ENCODE peak calls at places on chromosome 6, in ten cellular contexts. K is esophagus squamous epithelium; H is CD8-positive, alpha-beta T cell; E is uterus; W is fibroblast of lung; B is left ventricle myocardium inferior; Y is pancreas; Q is tibial nerve; X is tibial artery; P is esophagus muscularis mucosa. L is an unnamed sample.
A peak's percentile ranks its signal among the peaks of the same experiment; 100 is the strongest.

GRCh38 chr6:110944681-110945151 is 13.8 kb upstream of the GTF3C6 start:
- DNase-seq in K (no peak), H (no peak), E (no peak), W (peak; percentile 91), B (no peak), Y (no peak), Q (no peak), X (no peak), P (no peak), L (no peak)

GRCh38 chr6:18640754-18641153 is 253.6 kb downstream of the RNF144B start:
- DNase-seq in K (no peak), H (no peak), E (no peak), W (no peak), B (no peak), Y (no peak), Q (no peak), X (no peak), P (no peak), L (no peak)

GRCh38 chr6:164227952-164228522 is 813.5 kb downstream of the QKI start:
- DNase-seq in K (no peak), H (no peak), E (no peak), W (no peak), B (no peak), Y (peak; percentile 23), Q (no peak), X (no peak), P (peak; percentile 66), L (peak; percentile 48)

GRCh38 chr6:48919555-48919954 is 543.5 kb downstream of the MMUT start:
- DNase-seq in K (no peak), H (no peak), E (no peak), W (no peak), B (no peak), Y (no peak), Q (no peak), X (no peak), P (no peak), L (no peak)

GRCh38 chr6:145756170-145756662 is 20.9 kb upstream of the EPM2A start:
- DNase-seq in K (no peak), H (no peak), E (no peak), W (peak; percentile 91), B (peak; percentile 18), Y (peak; percentile 22), Q (peak; percentile 28), X (peak; percentile 37), P (no peak), L (no peak)

GRCh38 chr6:99013145-99013544 is 65.4 kb upstream of the FBXL4 start:
- DNase-seq in K (no peak), H (no peak), E (no peak), W (peak; percentile 99), B (no peak), Y (no peak), Q (no peak), X (no peak), P (no peak), L (no peak)

GRCh38 chr6:104585646-104586045 is 274.1 kb downstream of the HACE1 start:
- DNase-seq in K (no peak), H (no peak), E (no peak), W (no peak), B (no peak), Y (no peak), Q (no peak), X (no peak), P (no peak), L (no peak)

GRCh38 chr6:151119823-151120524 is 119.8 kb upstream of the AKAP12 start:
- DNase-seq in K (no peak), H (no peak), E (no peak), W (no peak), B (no peak), Y (no peak), Q (no peak), X (no peak), P (no peak), L (no peak)

GRCh38 chr6:106100755-106101154 is 14.6 kb downstream of the PRDM1 start:
- DNase-seq in K (no peak), H (no peak), E (no peak), W (no peak), B (no peak), Y (no peak), Q (no peak), X (no peak), P (peak; percentile 60), L (no peak)

GRCh38 chr6:137039010-137039409 is 5.8 kb downstream of the IL20RA start:
- DNase-seq in K (no peak), H (no peak), E (no peak), W (no peak), B (no peak), Y (no peak), Q (no peak), X (no peak), P (no peak), L (no peak)

GRCh38 chr6:2982464-2983121 is 11.2 kb upstream of the SERPINB6 start:
- DNase-seq in K (no peak), H (no peak), E (no peak), W (no peak), B (no peak), Y (no peak), Q (no peak), X (no peak), P (no peak), L (no peak)

GRCh38 chr6:116941727-116942126 is 64.7 kb downstream of the RFX6 start:
- DNase-seq in K (no peak), H (no peak), E (no peak), W (no peak), B (no peak), Y (no peak), Q (no peak), X (no peak), P (no peak), L (no peak)

GRCh38 chr6:39330057-39330456 is 7.6 kb upstream of the KCNK16 start:
- DNase-seq in K (no peak), H (no peak), E (no peak), W (no peak), B (no peak), Y (no peak), Q (no peak), X (no peak), P (no peak), L (no peak)

GRCh38 chr6:17268114-17268513 is 13.0 kb upstream of the RBM24 start:
- DNase-seq in K (no peak), H (no peak), E (no peak), W (peak; percentile 87), B (no peak), Y (no peak), Q (no peak), X (no peak), P (no peak), L (no peak)

GRCh38 chr6:151088599-151088935 is 151.2 kb upstream of the AKAP12 start:
- DNase-seq in K (no peak), H (no peak), E (no peak), W (no peak), B (no peak), Y (no peak), Q (no peak), X (no peak), P (no peak), L (no peak)

GRCh38 chr6:154319231-154319858 is 37.3 kb downstream of the IPCEF1 start:
- DNase-seq in K (no peak), H (no peak), E (no peak), W (peak; percentile 72), B (no peak), Y (no peak), Q (no peak), X (no peak), P (no peak), L (no peak)

GRCh38 chr6:95795927-95796326 is 218.6 kb downstream of the MANEA start:
- DNase-seq in K (no peak), H (no peak), E (no peak), W (no peak), B (no peak), Y (no peak), Q (no peak), X (no peak), P (no peak), L (no peak)

GRCh38 chr6:112469306-112469705 is 122.2 kb downstream of the RFPL4B start:
- DNase-seq in K (no peak), H (no peak), E (no peak), W (no peak), B (no peak), Y (no peak), Q (no peak), X (no peak), P (no peak), L (no peak)
- H3K27ac ChIP-seq in K (no peak overlapping the region), H (no peak overlapping the region), E (no peak overlapping the region), W (no peak overlapping the region), B (no peak overlapping the region), Y (no peak overlapping the region), Q (no peak overlapping the region), X (no peak overlapping the region), P (no peak overlapping the region), L (no peak overlapping the region)

GRCh38 chr6:168304752-168305015 is 14.9 kb downstream of the DACT2 start:
- DNase-seq in K (no peak), H (no peak), E (no peak), W (no peak), B (no peak), Y (no peak), Q (no peak), X (no peak), P (no peak), L (no peak)
- H3K9me3 ChIP-seq in K (no peaks in the 10 kb centered on the region), H (no peaks in the 10 kb centered on the region), E (no peaks in the 10 kb centered on the region), W (no peaks in the 10 kb centered on the region), B (no peaks in the 10 kb centered on the region), Y (no peaks in the 10 kb centered on the region), Q (no peaks in the 10 kb centered on the region), X (no peaks in the 10 kb centered on the region), P (no peaks in the 10 kb centered on the region), L (no peaks in the 10 kb centered on the region)

GRCh38 chr6:108251252-108251651 is 9.6 kb downstream of the SNX3 start:
- DNase-seq in K (no peak), H (no peak), E (no peak), W (no peak), B (no peak), Y (no peak), Q (no peak), X (no peak), P (no peak), L (no peak)

GRCh38 chr6:108247965-108248536 is 12.8 kb downstream of the SNX3 start:
- DNase-seq in K (no peak), H (no peak), E (no peak), W (no peak), B (no peak), Y (no peak), Q (no peak), X (no peak), P (no peak), L (no peak)

GRCh38 chr6:108254436-108255410 is 6.1 kb downstream of the SNX3 start:
- DNase-seq in K (no peak), H (no peak), E (no peak), W (no peak), B (no peak), Y (no peak), Q (no peak), X (no peak), P (no peak), L (no peak)

GRCh38 chr6:108252055-108252454 is 8.8 kb downstream of the SNX3 start:
- DNase-seq in K (no peak), H (no peak), E (no peak), W (no peak), B (no peak), Y (no peak), Q (no peak), X (no peak), P (no peak), L (no peak)

GRCh38 chr6:108250240-108250866 is 10.5 kb downstream of the SNX3 start:
- DNase-seq in K (no peak), H (no peak), E (no peak), W (peak; percentile 19), B (no peak), Y (no peak), Q (no peak), X (no peak), P (no peak), L (no peak)
- TF ChIP-seq CTCF in K (no peak), H (no peak), E (no peak), W (peak; percentile 21), B (no peak), Y (no peak), Q (no peak), X (no peak), P (no peak), L (no peak)

GRCh38 chr6:31579546-31580445 is 2.4 kb downstream of the LTB start:
- DNase-seq in K (no peak), H (no peak), E (no peak), W (no peak), B (no peak), Y (no peak), Q (no peak), X (no peak), P (no peak), L (no peak)
- H3K27ac ChIP-seq in K (peak overlapping the region; percentile 81), H (peak overlapping the region; percentile 77), E (no peak overlapping the region), W (no peak overlapping the region), B (no peak overlapping the region), Y (no peak overlapping the region), Q (no peak overlapping the region), X (no peak overlapping the region), P (peak overlapping the region; percentile 77), L (no peak overlapping the region)